ENCODE peak calls at places on chromosomes 5 and 9, in nine cellular contexts. M is GM23248; J is adrenal gland; E is left ventricle myocardium inferior; G is tibial artery; Q is GM23338; W is CD8-positive, alpha-beta memory T cell; Z is suprapubic skin; F is heart left ventricle. T is an unnamed sample. For H3K27me3 and H3K4me1, the result is how much of the 10 kb centered on the place peaks cover.

GRCh38 chr9:136133191-136133958 is 14.7 kb upstream of the TMEM250 start:
- DNase-seq in M (peak), J (no peak), E (no peak), G (no peak), Q (peak), W (peak), Z (no peak), F (no peak), T (peak)

GRCh38 chr9:20683351-20684034 is 566 bp upstream of the FOCAD start:
- DNase-seq in M (peak), J (peak), E (peak), G (peak), Q (no peak), W (no peak), Z (peak), F (peak), T (peak)

GRCh38 chr5:175836741-175837729 is 34.3 kb upstream of the CPLX2 start:
- DNase-seq in M (no peak), J (no peak), E (no peak), G (no peak), Q (peak), W (no peak), Z (no peak), F (no peak), T (no peak)

GRCh38 chr9:129138476-129139232 is 27.4 kb downstream of the PTPA start:
- DNase-seq in M (peak), J (peak), E (peak), G (peak), Q (no peak), W (no peak), Z (no peak), F (peak), T (no peak)

GRCh38 chr9:8622871-8623270 is 823.3 kb upstream of the DMAC1 start:
- DNase-seq in M (no peak), J (no peak), E (no peak), G (no peak), Q (no peak), W (no peak), Z (no peak), F (no peak), T (no peak)

GRCh38 chr5:138668451-138668850 is 84.8 kb upstream of the CTNNA1 start:
- DNase-seq in M (no peak), J (no peak), E (peak), G (no peak), Q (no peak), W (peak), Z (no peak), F (peak), T (no peak)

GRCh38 chr5:123035950-123036390 is 555 bp downstream of the PPIC start:
- DNase-seq in M (peak), J (peak), E (peak), G (peak), Q (peak), W (no peak), Z (peak), F (peak), T (peak)

GRCh38 chr5:84599964-84600363 is 215.3 kb upstream of the EDIL3 start:
- DNase-seq in M (no peak), J (no peak), E (no peak), G (no peak), Q (peak), W (no peak), Z (no peak), F (no peak), T (no peak)

GRCh38 chr9:77221431-77221830 is 44.1 kb downstream of the VPS13A start:
- DNase-seq in M (peak), J (no peak), E (no peak), G (no peak), Q (no peak), W (no peak), Z (no peak), F (no peak), T (no peak)

GRCh38 chr5:37086466-37087178 is 162.6 kb downstream of the CPLANE1 start:
- DNase-seq in M (peak), J (no peak), E (no peak), G (no peak), Q (peak), W (no peak), Z (no peak), F (no peak), T (no peak)

GRCh38 chr5:16617272-16617973 is 626 bp upstream of the RETREG1 start:
- DNase-seq in M (no peak), J (no peak), E (peak), G (no peak), Q (peak), W (peak), Z (no peak), F (no peak), T (no peak)

GRCh38 chr9:121703014-121703734 is 51.7 kb downstream of the DAB2IP start:
- DNase-seq in M (no peak), J (no peak), E (no peak), G (no peak), Q (peak), W (no peak), Z (no peak), F (no peak), T (no peak)

GRCh38 chr9:21027295-21027694 is 4.1 kb downstream of the HACD4 start:
- DNase-seq in M (peak), J (no peak), E (no peak), G (no peak), Q (no peak), W (no peak), Z (no peak), F (no peak), T (no peak)

GRCh38 chr9:113677057-113677456 is 199.1 kb upstream of the ZNF618 start:
- DNase-seq in M (peak), J (peak), E (no peak), G (no peak), Q (no peak), W (no peak), Z (no peak), F (no peak), T (no peak)

GRCh38 chr9:113674436-113674835 is 201.7 kb upstream of the ZNF618 start:
- DNase-seq in M (peak), J (peak), E (no peak), G (no peak), Q (no peak), W (no peak), Z (no peak), F (no peak), T (no peak)

GRCh38 chr9:113673726-113674125 is 202.4 kb upstream of the ZNF618 start:
- DNase-seq in M (peak), J (no peak), E (no peak), G (no peak), Q (no peak), W (no peak), Z (no peak), F (no peak), T (no peak)

GRCh38 chr9:113677569-113677968 is 198.5 kb upstream of the ZNF618 start:
- DNase-seq in M (no peak), J (no peak), E (no peak), G (no peak), Q (no peak), W (no peak), Z (no peak), F (no peak), T (no peak)

DNA sequence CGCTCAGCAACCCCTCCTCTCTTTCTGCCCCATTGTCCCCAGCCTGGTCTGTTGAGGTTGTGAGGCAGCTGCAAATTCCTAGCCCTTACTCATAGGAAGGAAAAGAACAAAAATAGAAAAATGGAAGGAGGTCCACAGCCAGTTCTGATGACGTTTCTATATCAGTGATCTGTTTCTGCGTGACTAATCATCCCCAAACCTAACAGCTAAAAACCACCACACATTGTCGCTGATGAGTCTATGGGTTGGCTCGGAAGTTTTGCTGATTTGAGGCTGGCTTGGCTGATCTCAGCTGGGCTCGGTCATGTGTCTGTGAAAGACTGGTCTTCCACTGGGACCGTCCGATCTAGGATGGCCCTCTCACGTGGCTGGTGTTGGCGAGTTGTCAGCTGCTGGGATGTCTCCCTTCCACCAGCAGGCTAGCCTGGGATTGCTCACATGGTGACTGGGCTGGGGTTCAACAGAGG is 200.6 kb upstream of the ZNF618 start:
- DNase-seq in M (peak), J (peak), E (peak), G (peak), Q (no peak), W (no peak), Z (peak), F (peak), T (no peak)
- H3K27me3 ChIP-seq in M (under half), J (under half), E (under half), G (under half), Q (under half), W (under half), Z (under half), F (under half), T (under half)

DNA sequence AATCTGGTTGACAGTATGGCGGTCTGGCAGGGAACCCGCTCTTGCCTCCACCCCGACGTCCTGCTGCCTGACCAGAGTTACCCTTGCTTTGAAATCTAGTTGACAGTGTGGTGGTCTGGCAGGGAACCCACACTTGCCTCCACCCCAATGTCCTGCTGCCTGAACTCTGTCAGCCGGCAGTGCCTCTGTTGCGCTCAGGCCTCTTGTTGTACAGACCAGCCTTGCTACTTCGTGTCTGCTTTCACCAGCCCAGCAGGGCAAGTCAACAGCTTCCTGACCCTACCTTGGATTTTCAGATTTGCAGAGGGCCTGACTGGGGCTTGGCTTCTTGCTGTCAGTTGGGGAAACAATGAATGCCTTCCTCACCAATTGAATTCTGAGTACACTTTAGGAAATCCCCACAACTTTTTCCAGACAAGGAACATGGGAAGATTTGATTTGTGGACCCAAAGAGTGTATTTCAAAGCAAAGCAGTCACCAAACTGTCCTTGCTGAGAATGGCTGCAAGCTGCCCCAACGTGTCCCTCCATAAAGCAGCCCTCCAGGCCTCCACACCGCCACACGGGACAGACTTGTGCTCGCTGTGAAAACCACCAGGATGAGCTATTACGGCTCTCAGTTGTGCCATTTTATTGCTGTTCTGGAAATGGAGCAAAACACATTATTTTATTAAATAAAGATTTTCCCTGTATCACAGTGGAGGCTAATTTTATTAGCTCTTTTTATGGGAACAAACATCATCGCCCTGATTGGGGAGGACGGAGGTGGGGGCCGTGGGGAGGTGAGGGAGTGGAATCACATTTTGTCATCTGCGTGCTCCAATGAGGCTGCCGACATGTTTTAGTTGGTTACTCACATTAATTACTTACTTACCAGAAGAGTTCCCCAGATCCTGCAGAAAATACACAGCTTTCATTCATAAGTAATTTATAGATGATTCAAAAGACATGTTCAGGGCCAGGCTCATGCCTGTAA is 189.3 kb downstream of the AOPEP start:
- DNase-seq in M (no peak), J (no peak), E (no peak), G (no peak), Q (no peak), W (no peak), Z (no peak), F (no peak), T (peak)
- H3K4me1 ChIP-seq in M (under half), J (under half), E (half or more), G (under half), Q (under half), W (under half), Z (half or more), F (under half), T (half or more)

GRCh38 chr5:145471831-145472616 is 363.1 kb downstream of the PRELID2 start:
- DNase-seq in M (peak), J (no peak), E (no peak), G (no peak), Q (peak), W (no peak), Z (no peak), F (no peak), T (no peak)
- H3K4me3 ChIP-seq in M (no peak), J (no peak), E (no peak), G (no peak), Q (no peak), W (no peak), Z (no peak), F (no peak), T (no peak)

DNA sequence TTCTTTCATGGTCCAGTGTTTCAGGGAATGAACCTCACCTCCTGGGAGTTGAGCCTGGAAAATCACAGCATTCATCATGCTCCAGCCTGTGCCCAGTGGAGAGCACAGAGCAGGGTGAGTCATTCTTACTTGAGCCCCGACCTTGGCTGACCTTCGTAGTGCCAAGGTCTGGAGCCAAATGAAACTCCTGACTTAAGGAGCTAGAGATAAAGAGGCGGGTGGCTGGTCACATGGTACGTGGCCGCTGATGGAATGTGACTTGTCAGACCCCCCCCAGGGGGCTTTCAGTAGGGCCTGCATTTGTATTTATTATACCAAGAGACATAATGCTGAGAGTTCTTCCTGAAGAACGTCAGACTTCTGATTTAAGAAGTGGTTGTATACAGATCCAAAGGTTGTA is 15.0 kb upstream of the PIP5K1B start:
- DNase-seq in M (no peak), J (peak), E (peak), G (peak), Q (peak), W (no peak), Z (no peak), F (peak), T (no peak)
- H3K27me3 ChIP-seq in M (under half), J (under half), E (under half), G (under half), Q (under half), W (under half), Z (under half), F (under half), T (under half)

GRCh38 chr9:110133059-110133458 is 74.9 kb downstream of the C9orf152 start:
- DNase-seq in M (peak), J (no peak), E (no peak), G (no peak), Q (no peak), W (no peak), Z (no peak), F (no peak), T (no peak)
- H3K4me1 ChIP-seq in M (under half), J (under half), E (half or more), G (under half), Q (under half), W (under half), Z (under half), F (half or more), T (under half)

GRCh38 chr9:4069457-4070162 is 230.3 kb downstream of the GLIS3 start:
- DNase-seq in M (no peak), J (no peak), E (no peak), G (no peak), Q (no peak), W (no peak), Z (no peak), F (no peak), T (peak)
- H3K4me3 ChIP-seq in M (no peak), J (no peak), E (no peak), G (no peak), Q (no peak), W (no peak), Z (no peak), F (peak), T (no peak)